ENCODE peak calls at places on chromosomes 1 and 21, in five cellular contexts. Z, O, K, A and T are unnamed samples.

GRCh38 chr1:216902669-216903388 is 179.6 kb upstream of the ESRRG start:
- DNase-seq in Z (no peak), O (no peak), K (no peak), A (no peak), T (no peak)

GRCh38 chr1:50967416-50968020 is 2.5 kb upstream of the CDKN2C start:
- DNase-seq in Z (no peak), O (no peak), K (peak), A (no peak), T (peak)

GRCh38 chr21:46394819-46395152 is 63.9 kb upstream of the DIP2A start:
- DNase-seq in Z (no peak), O (no peak), K (no peak), A (peak), T (no peak)

GRCh38 chr1:210299501-210299900 is 29.2 kb upstream of the HHAT start:
- DNase-seq in Z (no peak), O (no peak), K (no peak), A (no peak), T (no peak)

GRCh38 chr1:225825606-225826005 is 15.7 kb downstream of the EPHX1 start:
- DNase-seq in Z (no peak), O (peak), K (no peak), A (no peak), T (no peak)

GRCh38 chr1:45793942-45794604 is 9.3 kb upstream of the MAST2 start:
- DNase-seq in Z (no peak), O (no peak), K (no peak), A (no peak), T (no peak)

GRCh38 chr1:237229333-237229732 is 187.3 kb downstream of the RYR2 start:
- DNase-seq in Z (no peak), O (no peak), K (no peak), A (no peak), T (no peak)

GRCh38 chr1:11068556-11069232 is 8.9 kb upstream of the SRM start:
- DNase-seq in Z (no peak), O (peak), K (no peak), A (no peak), T (no peak)

GRCh38 chr1:153220606-153221303 is 3.4 kb downstream of the PRR9 start:
- DNase-seq in Z (no peak), O (no peak), K (no peak), A (no peak), T (no peak)

GRCh38 chr1:174535207-174535606 is 87.4 kb downstream of the GPR52 start:
- DNase-seq in Z (no peak), O (no peak), K (no peak), A (no peak), T (no peak)

GRCh38 chr21:39613029-39613934 is 542 bp downstream of the B3GALT5 start:
- DNase-seq in Z (no peak), O (no peak), K (no peak), A (no peak), T (no peak)

GRCh38 chr1:5099558-5099957 is 445.1 kb downstream of the AJAP1 start:
- DNase-seq in Z (peak), O (no peak), K (no peak), A (no peak), T (no peak)